ENCODE peak calls at places on chromosomes 7 and 10, in six cellular contexts. One of them, this sample, is unnamed.

GRCh38 chr10:63553473-63553872 is 32.3 kb downstream of the REEP3 start:
- DNase-seq in AG09319: no peak
- DNase-seq in effector memory CD8-positive, alpha-beta T cell: no peak
- DNase-seq in M059J: peak
- DNase-seq in choroid plexus epithelial cell: peak
- DNase-seq in T-helper 2 cell: no peak
- DNase-seq in this sample: no peak

GRCh38 chr7:157516911-157517781 is 180.3 kb downstream of the DNAJB6 start:
- DNase-seq in AG09319: no peak
- DNase-seq in effector memory CD8-positive, alpha-beta T cell: no peak
- DNase-seq in M059J: no peak
- DNase-seq in choroid plexus epithelial cell: no peak
- DNase-seq in T-helper 2 cell: no peak
- DNase-seq in this sample: no peak

GRCh38 chr7:99560834-99561734 is 2.6 kb downstream of the ZNF655 start:
- DNase-seq in AG09319: no peak
- DNase-seq in effector memory CD8-positive, alpha-beta T cell: no peak
- DNase-seq in M059J: peak
- DNase-seq in choroid plexus epithelial cell: no peak
- DNase-seq in T-helper 2 cell: no peak
- DNase-seq in this sample: no peak

GRCh38 chr7:85160223-85160622 is 26.6 kb downstream of the SEMA3D start:
- DNase-seq in AG09319: no peak
- DNase-seq in effector memory CD8-positive, alpha-beta T cell: no peak
- DNase-seq in M059J: peak
- DNase-seq in choroid plexus epithelial cell: peak
- DNase-seq in T-helper 2 cell: no peak
- DNase-seq in this sample: no peak

GRCh38 chr7:7641129-7641663 is 644 bp downstream of the UMAD1 start:
- DNase-seq in AG09319: no peak
- DNase-seq in effector memory CD8-positive, alpha-beta T cell: no peak
- DNase-seq in M059J: no peak
- DNase-seq in choroid plexus epithelial cell: no peak
- DNase-seq in T-helper 2 cell: no peak
- DNase-seq in this sample: no peak

GRCh38 chr7:127791790-127792189 is 139.8 kb downstream of the SND1 start:
- DNase-seq in AG09319: no peak
- DNase-seq in effector memory CD8-positive, alpha-beta T cell: no peak
- DNase-seq in M059J: peak
- DNase-seq in choroid plexus epithelial cell: peak
- DNase-seq in T-helper 2 cell: no peak
- DNase-seq in this sample: no peak

GRCh38 chr7:45324683-45325237 is 167.2 kb downstream of the RAMP3 start:
- DNase-seq in AG09319: no peak
- DNase-seq in effector memory CD8-positive, alpha-beta T cell: no peak
- DNase-seq in M059J: peak
- DNase-seq in choroid plexus epithelial cell: peak
- DNase-seq in T-helper 2 cell: no peak
- DNase-seq in this sample: no peak

GRCh38 chr7:100465702-100466311 is 1.7 kb upstream of the SPACDR start:
- DNase-seq in AG09319: no peak
- DNase-seq in effector memory CD8-positive, alpha-beta T cell: no peak
- DNase-seq in M059J: peak
- DNase-seq in choroid plexus epithelial cell: peak
- DNase-seq in T-helper 2 cell: no peak
- DNase-seq in this sample: no peak

GRCh38 chr7:158700008-158700407 is 4.6 kb downstream of the NCAPG2 start:
- DNase-seq in AG09319: no peak
- DNase-seq in effector memory CD8-positive, alpha-beta T cell: no peak
- DNase-seq in M059J: no peak
- DNase-seq in choroid plexus epithelial cell: no peak
- DNase-seq in T-helper 2 cell: no peak
- DNase-seq in this sample: no peak

GRCh38 chr10:35426657-35427056 is 90.3 kb downstream of the CCNY start:
- DNase-seq in AG09319: no peak
- DNase-seq in effector memory CD8-positive, alpha-beta T cell: no peak
- DNase-seq in M059J: no peak
- DNase-seq in choroid plexus epithelial cell: no peak
- DNase-seq in T-helper 2 cell: no peak
- DNase-seq in this sample: no peak

GRCh38 chr10:110395350-110396283 is 90.9 kb upstream of the SMNDC1 start:
- DNase-seq in AG09319: no peak
- DNase-seq in effector memory CD8-positive, alpha-beta T cell: no peak
- DNase-seq in M059J: peak
- DNase-seq in choroid plexus epithelial cell: peak
- DNase-seq in T-helper 2 cell: peak
- DNase-seq in this sample: no peak

GRCh38 chr10:62514079-62514693 is 140.0 kb downstream of the ZNF365 start:
- DNase-seq in AG09319: no peak
- DNase-seq in effector memory CD8-positive, alpha-beta T cell: no peak
- DNase-seq in M059J: no peak
- DNase-seq in choroid plexus epithelial cell: no peak
- DNase-seq in T-helper 2 cell: no peak
- DNase-seq in this sample: no peak

GRCh38 chr7:37419496-37419895 is 29.2 kb downstream of the ELMO1 start:
- DNase-seq in AG09319: no peak
- DNase-seq in effector memory CD8-positive, alpha-beta T cell: no peak
- DNase-seq in M059J: no peak
- DNase-seq in choroid plexus epithelial cell: no peak
- DNase-seq in T-helper 2 cell: no peak
- DNase-seq in this sample: no peak

GRCh38 chr7:155804897-155805825 is 7.1 kb downstream of the SHH start:
- DNase-seq in AG09319: peak
- DNase-seq in effector memory CD8-positive, alpha-beta T cell: no peak
- DNase-seq in M059J: peak
- DNase-seq in choroid plexus epithelial cell: peak
- DNase-seq in T-helper 2 cell: no peak
- DNase-seq in this sample: peak

GRCh38 chr7:82697897-82698296 is 254.3 kb upstream of the CACNA2D1 start:
- DNase-seq in AG09319: no peak
- DNase-seq in effector memory CD8-positive, alpha-beta T cell: no peak
- DNase-seq in M059J: peak
- DNase-seq in choroid plexus epithelial cell: peak
- DNase-seq in T-helper 2 cell: no peak
- DNase-seq in this sample: no peak

GRCh38 chr7:44845476-44845875 is 2.4 kb downstream of the H2AZ2 start:
- DNase-seq in AG09319: no peak
- DNase-seq in effector memory CD8-positive, alpha-beta T cell: no peak
- DNase-seq in M059J: no peak
- DNase-seq in choroid plexus epithelial cell: no peak
- DNase-seq in T-helper 2 cell: no peak
- DNase-seq in this sample: no peak

GRCh38 chr7:114302858-114303257 is 111.8 kb upstream of the FOXP2 start:
- DNase-seq in AG09319: no peak
- DNase-seq in effector memory CD8-positive, alpha-beta T cell: no peak
- DNase-seq in M059J: no peak
- DNase-seq in choroid plexus epithelial cell: no peak
- DNase-seq in T-helper 2 cell: no peak
- DNase-seq in this sample: no peak

GRCh38 chr10:122551450-122551849 is 9.1 kb upstream of the DMBT1 start:
- DNase-seq in AG09319: no peak
- DNase-seq in effector memory CD8-positive, alpha-beta T cell: peak
- DNase-seq in M059J: no peak
- DNase-seq in choroid plexus epithelial cell: no peak
- DNase-seq in T-helper 2 cell: peak
- DNase-seq in this sample: no peak

GRCh38 chr10:60430017-60430416 is 40.3 kb upstream of the ANK3 start:
- DNase-seq in AG09319: no peak
- DNase-seq in effector memory CD8-positive, alpha-beta T cell: no peak
- DNase-seq in M059J: peak
- DNase-seq in choroid plexus epithelial cell: peak
- DNase-seq in T-helper 2 cell: no peak
- DNase-seq in this sample: no peak

GRCh38 chr10:44051584-44052385 is 333.1 kb downstream of the CXCL12 start:
- DNase-seq in AG09319: no peak
- DNase-seq in effector memory CD8-positive, alpha-beta T cell: no peak
- DNase-seq in M059J: peak
- DNase-seq in choroid plexus epithelial cell: peak
- DNase-seq in T-helper 2 cell: no peak
- DNase-seq in this sample: no peak

GRCh38 chr10:5603091-5603847 is 63.1 kb downstream of the ASB13 start:
- DNase-seq in AG09319: no peak
- DNase-seq in effector memory CD8-positive, alpha-beta T cell: no peak
- DNase-seq in M059J: no peak
- DNase-seq in choroid plexus epithelial cell: no peak
- DNase-seq in T-helper 2 cell: no peak
- DNase-seq in this sample: no peak

GRCh38 chr10:27072436-27073114 is 27.7 kb downstream of the ANKRD26 start:
- DNase-seq in AG09319: no peak
- DNase-seq in effector memory CD8-positive, alpha-beta T cell: no peak
- DNase-seq in M059J: no peak
- DNase-seq in choroid plexus epithelial cell: peak
- DNase-seq in T-helper 2 cell: no peak
- DNase-seq in this sample: no peak

GRCh38 chr10:29244978-29245377 is 43.9 kb upstream of the LYZL1 start:
- DNase-seq in AG09319: no peak
- DNase-seq in effector memory CD8-positive, alpha-beta T cell: no peak
- DNase-seq in M059J: no peak
- DNase-seq in choroid plexus epithelial cell: no peak
- DNase-seq in T-helper 2 cell: no peak
- DNase-seq in this sample: no peak

GRCh38 chr7:135650831-135651573 is 11.3 kb upstream of the STMP1 start:
- DNase-seq in AG09319: no peak
- DNase-seq in effector memory CD8-positive, alpha-beta T cell: no peak
- DNase-seq in M059J: peak
- DNase-seq in choroid plexus epithelial cell: peak
- DNase-seq in T-helper 2 cell: no peak
- DNase-seq in this sample: no peak

GRCh38 chr10:11742009-11742778 is at the start of gene ECHDC3:
- DNase-seq in AG09319: no peak
- DNase-seq in effector memory CD8-positive, alpha-beta T cell: peak
- DNase-seq in M059J: no peak
- DNase-seq in choroid plexus epithelial cell: peak
- DNase-seq in T-helper 2 cell: peak
- DNase-seq in this sample: peak

GRCh38 chr7:4809091-4809591 is 33.7 kb downstream of the AP5Z1 start:
- DNase-seq in AG09319: no peak
- DNase-seq in effector memory CD8-positive, alpha-beta T cell: peak
- DNase-seq in M059J: no peak
- DNase-seq in choroid plexus epithelial cell: no peak
- DNase-seq in T-helper 2 cell: peak
- DNase-seq in this sample: peak

GRCh38 chr7:151632750-151633515 is 113.2 kb upstream of the RHEB start:
- DNase-seq in AG09319: no peak
- DNase-seq in effector memory CD8-positive, alpha-beta T cell: peak
- DNase-seq in M059J: peak
- DNase-seq in choroid plexus epithelial cell: peak
- DNase-seq in T-helper 2 cell: peak
- DNase-seq in this sample: peak

GRCh38 chr7:107151538-107151937 is 17.3 kb upstream of the HBP1 start:
- DNase-seq in AG09319: no peak
- DNase-seq in effector memory CD8-positive, alpha-beta T cell: no peak
- DNase-seq in M059J: no peak
- DNase-seq in choroid plexus epithelial cell: no peak
- DNase-seq in T-helper 2 cell: no peak
- DNase-seq in this sample: no peak

GRCh38 chr10:3666525-3667302 is 118.3 kb downstream of the KLF6 start:
- DNase-seq in AG09319: no peak
- DNase-seq in effector memory CD8-positive, alpha-beta T cell: no peak
- DNase-seq in M059J: no peak
- DNase-seq in choroid plexus epithelial cell: no peak
- DNase-seq in T-helper 2 cell: peak
- DNase-seq in this sample: peak

GRCh38 chr7:98354052-98354451 is 46.8 kb downstream of the BAIAP2L1 start:
- DNase-seq in AG09319: no peak
- DNase-seq in effector memory CD8-positive, alpha-beta T cell: no peak
- DNase-seq in M059J: peak
- DNase-seq in choroid plexus epithelial cell: no peak
- DNase-seq in T-helper 2 cell: no peak
- DNase-seq in this sample: no peak

GRCh38 chr10:23864631-23865147 is 344.2 kb upstream of the KIAA1217 start:
- DNase-seq in AG09319: no peak
- DNase-seq in effector memory CD8-positive, alpha-beta T cell: no peak
- DNase-seq in M059J: no peak
- DNase-seq in choroid plexus epithelial cell: no peak
- DNase-seq in T-helper 2 cell: no peak
- DNase-seq in this sample: no peak